ENCODE peak calls at places on chromosomes 1 and 21, in nine cellular contexts. One of them, this sample, is unnamed.

GRCh38 chr1:229138066-229138465 is 132.8 kb upstream of the RAB4A start:
- DNase-seq in breast epithelium: no peak
- DNase-seq in GM12878: no peak
- DNase-seq in upper lobe of left lung: no peak
- DNase-seq in stomach: no peak
- DNase-seq in prostate gland: no peak
- DNase-seq in suprapubic skin: no peak
- DNase-seq in endothelial cell of umbilical vein: no peak
- DNase-seq in HCT116: no peak
- DNase-seq in this sample: no peak

GRCh38 chr21:40120944-40121575 is 253.8 kb downstream of the PCP4 start:
- DNase-seq in breast epithelium: no peak
- DNase-seq in GM12878: no peak
- DNase-seq in upper lobe of left lung: no peak
- DNase-seq in stomach: no peak
- DNase-seq in prostate gland: no peak
- DNase-seq in suprapubic skin: no peak
- DNase-seq in endothelial cell of umbilical vein: no peak
- DNase-seq in HCT116: no peak
- DNase-seq in this sample: no peak

GRCh38 chr1:43147625-43148319 is 24.3 kb downstream of the EBNA1BP2 start:
- DNase-seq in breast epithelium: peak
- DNase-seq in GM12878: no peak
- DNase-seq in upper lobe of left lung: peak
- DNase-seq in stomach: peak
- DNase-seq in prostate gland: peak
- DNase-seq in suprapubic skin: peak
- DNase-seq in endothelial cell of umbilical vein: peak
- DNase-seq in HCT116: peak
- DNase-seq in this sample: no peak

GRCh38 chr1:198848206-198848605 is 209.4 kb downstream of the PTPRC start:
- DNase-seq in breast epithelium: no peak
- DNase-seq in GM12878: no peak
- DNase-seq in upper lobe of left lung: no peak
- DNase-seq in stomach: no peak
- DNase-seq in prostate gland: no peak
- DNase-seq in suprapubic skin: no peak
- DNase-seq in endothelial cell of umbilical vein: no peak
- DNase-seq in HCT116: no peak
- DNase-seq in this sample: no peak

GRCh38 chr1:222617367-222617951 is 438 bp upstream of the MIA3 start:
- DNase-seq in breast epithelium: peak
- DNase-seq in GM12878: peak
- DNase-seq in upper lobe of left lung: peak
- DNase-seq in stomach: peak
- DNase-seq in prostate gland: peak
- DNase-seq in suprapubic skin: peak
- DNase-seq in endothelial cell of umbilical vein: peak
- DNase-seq in HCT116: peak
- DNase-seq in this sample: peak

GRCh38 chr1:169601096-169601881 is 15.0 kb upstream of the F5 start:
- DNase-seq in breast epithelium: no peak
- DNase-seq in GM12878: peak
- DNase-seq in upper lobe of left lung: no peak
- DNase-seq in stomach: no peak
- DNase-seq in prostate gland: no peak
- DNase-seq in suprapubic skin: no peak
- DNase-seq in endothelial cell of umbilical vein: peak
- DNase-seq in HCT116: no peak
- DNase-seq in this sample: peak

GRCh38 chr1:10759413-10760200 is 36.8 kb downstream of the CASZ1 start:
- DNase-seq in breast epithelium: no peak
- DNase-seq in GM12878: no peak
- DNase-seq in upper lobe of left lung: no peak
- DNase-seq in stomach: peak
- DNase-seq in prostate gland: no peak
- DNase-seq in suprapubic skin: no peak
- DNase-seq in endothelial cell of umbilical vein: no peak
- DNase-seq in HCT116: no peak
- DNase-seq in this sample: no peak

GRCh38 chr1:32997381-32997891 is 32.8 kb upstream of the RNF19B start:
- DNase-seq in breast epithelium: no peak
- DNase-seq in GM12878: no peak
- DNase-seq in upper lobe of left lung: no peak
- DNase-seq in stomach: no peak
- DNase-seq in prostate gland: no peak
- DNase-seq in suprapubic skin: no peak
- DNase-seq in endothelial cell of umbilical vein: peak
- DNase-seq in HCT116: no peak
- DNase-seq in this sample: no peak

GRCh38 chr1:13593511-13594131 is 10.0 kb downstream of the PDPN start:
- DNase-seq in breast epithelium: no peak
- DNase-seq in GM12878: no peak
- DNase-seq in upper lobe of left lung: no peak
- DNase-seq in stomach: peak
- DNase-seq in prostate gland: no peak
- DNase-seq in suprapubic skin: peak
- DNase-seq in endothelial cell of umbilical vein: no peak
- DNase-seq in HCT116: no peak
- DNase-seq in this sample: no peak
- TF ChIP-seq POLR2AphosphoS5 in breast epithelium: peak
- TF ChIP-seq POLR2AphosphoS5 in GM12878: no peak
- TF ChIP-seq POLR2AphosphoS5 in upper lobe of left lung: peak
- TF ChIP-seq POLR2AphosphoS5 in stomach: peak
- TF ChIP-seq POLR2AphosphoS5 in prostate gland: no peak
- TF ChIP-seq POLR2AphosphoS5 in suprapubic skin: peak
- TF ChIP-seq POLR2AphosphoS5 in endothelial cell of umbilical vein: no peak
- TF ChIP-seq POLR2AphosphoS5 in HCT116: no peak
- TF ChIP-seq POLR2AphosphoS5 in this sample: peak

DNA sequence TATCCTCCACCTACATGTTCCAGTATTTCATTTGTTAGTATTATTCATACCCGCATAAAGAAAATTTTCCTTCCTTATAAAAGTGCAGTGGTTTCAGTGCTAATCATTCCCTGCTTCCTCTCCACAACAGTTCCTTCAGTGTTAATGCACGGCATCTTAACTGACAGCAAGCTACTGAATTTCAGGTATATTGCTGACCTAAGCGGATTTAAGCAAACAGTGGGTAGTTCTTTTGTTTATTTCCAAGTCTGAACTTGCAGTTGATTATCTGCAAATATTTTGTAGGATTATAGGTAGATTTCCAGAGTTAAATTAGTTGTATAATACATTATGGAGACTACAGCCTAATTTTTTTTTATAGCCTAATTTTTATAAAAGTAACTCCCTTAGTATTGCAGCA is 15.1 kb upstream of the DR1 start:
- DNase-seq in breast epithelium: no peak
- DNase-seq in GM12878: no peak
- DNase-seq in upper lobe of left lung: no peak
- DNase-seq in stomach: no peak
- DNase-seq in prostate gland: no peak
- DNase-seq in suprapubic skin: no peak
- DNase-seq in endothelial cell of umbilical vein: no peak
- DNase-seq in HCT116: no peak
- DNase-seq in this sample: no peak
- TF ChIP-seq POLR2A in breast epithelium: no peak
- TF ChIP-seq POLR2A in GM12878: no peak
- TF ChIP-seq POLR2A in upper lobe of left lung: no peak
- TF ChIP-seq POLR2A in stomach: no peak
- TF ChIP-seq POLR2A in prostate gland: no peak
- TF ChIP-seq POLR2A in suprapubic skin: no peak
- TF ChIP-seq POLR2A in endothelial cell of umbilical vein: no peak
- TF ChIP-seq POLR2A in HCT116: no peak
- TF ChIP-seq POLR2A in this sample: no peak

GRCh38 chr1:206738370-206739366 is 31.9 kb upstream of the IL19 start:
- DNase-seq in breast epithelium: no peak
- DNase-seq in GM12878: no peak
- DNase-seq in upper lobe of left lung: no peak
- DNase-seq in stomach: peak
- DNase-seq in prostate gland: no peak
- DNase-seq in suprapubic skin: no peak
- DNase-seq in endothelial cell of umbilical vein: no peak
- DNase-seq in HCT116: peak
- DNase-seq in this sample: no peak
- TF ChIP-seq CTCF in breast epithelium: peak
- TF ChIP-seq CTCF in GM12878: no peak
- TF ChIP-seq CTCF in upper lobe of left lung: no peak
- TF ChIP-seq CTCF in stomach: peak
- TF ChIP-seq CTCF in prostate gland: no peak
- TF ChIP-seq CTCF in suprapubic skin: no peak
- TF ChIP-seq CTCF in endothelial cell of umbilical vein: peak
- TF ChIP-seq CTCF in HCT116: peak
- TF ChIP-seq CTCF in this sample: peak

GRCh38 chr21:37208056-37208705 is 59.0 kb downstream of the VPS26C start:
- DNase-seq in breast epithelium: peak
- DNase-seq in GM12878: peak
- DNase-seq in upper lobe of left lung: peak
- DNase-seq in stomach: peak
- DNase-seq in prostate gland: peak
- DNase-seq in suprapubic skin: no peak
- DNase-seq in endothelial cell of umbilical vein: no peak
- DNase-seq in HCT116: no peak
- DNase-seq in this sample: no peak
- TF ChIP-seq POLR2AphosphoS5 in breast epithelium: no peak
- TF ChIP-seq POLR2AphosphoS5 in GM12878: peak
- TF ChIP-seq POLR2AphosphoS5 in upper lobe of left lung: no peak
- TF ChIP-seq POLR2AphosphoS5 in stomach: peak
- TF ChIP-seq POLR2AphosphoS5 in prostate gland: no peak
- TF ChIP-seq POLR2AphosphoS5 in suprapubic skin: no peak
- TF ChIP-seq POLR2AphosphoS5 in endothelial cell of umbilical vein: no peak
- TF ChIP-seq POLR2AphosphoS5 in HCT116: no peak
- TF ChIP-seq POLR2AphosphoS5 in this sample: no peak

GRCh38 chr1:39427369-39427768 is 64.1 kb upstream of the BMP8A start:
- DNase-seq in breast epithelium: no peak
- DNase-seq in GM12878: no peak
- DNase-seq in upper lobe of left lung: no peak
- DNase-seq in stomach: no peak
- DNase-seq in prostate gland: no peak
- DNase-seq in suprapubic skin: no peak
- DNase-seq in endothelial cell of umbilical vein: no peak
- DNase-seq in HCT116: no peak
- DNase-seq in this sample: no peak
- TF ChIP-seq POLR2A in breast epithelium: no peak
- TF ChIP-seq POLR2A in GM12878: no peak
- TF ChIP-seq POLR2A in upper lobe of left lung: no peak
- TF ChIP-seq POLR2A in stomach: no peak
- TF ChIP-seq POLR2A in prostate gland: no peak
- TF ChIP-seq POLR2A in suprapubic skin: no peak
- TF ChIP-seq POLR2A in endothelial cell of umbilical vein: no peak
- TF ChIP-seq POLR2A in HCT116: no peak
- TF ChIP-seq POLR2A in this sample: no peak

DNA sequence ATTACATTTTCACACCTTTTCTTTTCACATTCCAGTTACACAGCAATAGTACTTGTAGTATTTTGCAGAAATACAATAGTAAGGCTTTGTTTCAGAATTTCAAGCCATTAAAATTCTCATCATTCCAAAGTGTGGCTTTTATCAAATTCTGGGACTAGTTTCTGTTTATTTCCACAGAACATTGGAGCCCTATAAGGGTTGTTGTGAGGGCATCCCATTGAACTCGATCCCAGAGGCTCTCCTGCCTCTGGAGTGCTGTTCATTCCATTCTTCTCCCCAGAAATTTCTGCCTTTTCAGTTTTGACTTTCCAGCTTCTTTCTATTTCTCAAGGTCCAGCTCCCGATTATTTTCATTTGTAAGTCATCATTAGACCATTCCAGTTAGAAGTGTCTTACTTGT is 645.5 kb downstream of the ADGRL2 start:
- DNase-seq in breast epithelium: no peak
- DNase-seq in GM12878: no peak
- DNase-seq in upper lobe of left lung: no peak
- DNase-seq in stomach: no peak
- DNase-seq in prostate gland: no peak
- DNase-seq in suprapubic skin: no peak
- DNase-seq in endothelial cell of umbilical vein: no peak
- DNase-seq in HCT116: no peak
- DNase-seq in this sample: no peak
- TF ChIP-seq CTCF in breast epithelium: no peak
- TF ChIP-seq CTCF in GM12878: no peak
- TF ChIP-seq CTCF in upper lobe of left lung: no peak
- TF ChIP-seq CTCF in stomach: no peak
- TF ChIP-seq CTCF in prostate gland: no peak
- TF ChIP-seq CTCF in suprapubic skin: no peak
- TF ChIP-seq CTCF in endothelial cell of umbilical vein: no peak
- TF ChIP-seq CTCF in HCT116: no peak
- TF ChIP-seq CTCF in this sample: no peak

GRCh38 chr21:46125846-46126301 is 28.0 kb downstream of the COL6A2 start:
- DNase-seq in breast epithelium: no peak
- DNase-seq in GM12878: no peak
- DNase-seq in upper lobe of left lung: peak
- DNase-seq in stomach: peak
- DNase-seq in prostate gland: no peak
- DNase-seq in suprapubic skin: peak
- DNase-seq in endothelial cell of umbilical vein: no peak
- DNase-seq in HCT116: no peak
- DNase-seq in this sample: no peak
- TF ChIP-seq POLR2AphosphoS5 in breast epithelium: no peak
- TF ChIP-seq POLR2AphosphoS5 in GM12878: no peak
- TF ChIP-seq POLR2AphosphoS5 in upper lobe of left lung: no peak
- TF ChIP-seq POLR2AphosphoS5 in stomach: no peak
- TF ChIP-seq POLR2AphosphoS5 in prostate gland: no peak
- TF ChIP-seq POLR2AphosphoS5 in suprapubic skin: no peak
- TF ChIP-seq POLR2AphosphoS5 in endothelial cell of umbilical vein: no peak
- TF ChIP-seq POLR2AphosphoS5 in HCT116: no peak
- TF ChIP-seq POLR2AphosphoS5 in this sample: peak

DNA sequence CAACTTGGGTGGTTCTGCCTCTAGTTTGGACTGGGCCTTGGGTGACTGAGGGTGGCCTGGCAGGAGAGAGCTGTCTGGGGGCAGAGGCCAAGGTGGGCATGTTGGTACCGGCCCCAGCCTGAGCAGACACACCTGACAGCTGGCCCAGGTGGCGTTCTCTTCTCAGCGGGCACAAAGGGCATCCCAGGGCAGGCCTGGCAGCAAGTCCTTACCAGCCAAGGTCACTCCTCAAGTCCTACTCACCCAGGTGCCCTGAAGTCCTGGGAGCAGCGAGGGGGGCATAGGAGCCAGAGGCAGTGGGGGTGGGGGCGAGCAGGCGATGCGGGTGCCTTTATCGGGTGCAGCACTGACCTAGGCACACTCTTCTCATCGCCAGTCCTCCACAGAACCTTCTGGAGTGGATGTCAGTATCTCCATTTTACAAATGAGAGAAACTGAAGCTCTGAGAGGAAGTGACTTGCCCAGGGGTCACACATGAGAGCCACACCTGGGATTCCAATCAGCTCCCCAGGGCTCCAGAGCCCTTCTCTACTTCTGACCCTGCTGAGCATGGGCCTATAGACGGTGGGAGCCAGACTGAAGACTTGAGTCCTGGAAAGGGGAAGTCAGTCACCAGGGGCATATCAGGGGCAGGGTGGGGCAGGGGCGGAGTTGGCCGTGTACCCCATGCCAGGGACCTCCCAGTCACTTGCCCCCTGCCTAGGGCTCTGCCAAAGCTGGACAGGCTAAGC is 589 bp upstream of the SLC25A34 start:
- DNase-seq in breast epithelium: no peak
- DNase-seq in GM12878: no peak
- DNase-seq in upper lobe of left lung: no peak
- DNase-seq in stomach: peak
- DNase-seq in prostate gland: no peak
- DNase-seq in suprapubic skin: no peak
- DNase-seq in endothelial cell of umbilical vein: no peak
- DNase-seq in HCT116: no peak
- DNase-seq in this sample: no peak
- TF ChIP-seq POLR2A in breast epithelium: no peak
- TF ChIP-seq POLR2A in GM12878: peak
- TF ChIP-seq POLR2A in upper lobe of left lung: no peak
- TF ChIP-seq POLR2A in stomach: no peak
- TF ChIP-seq POLR2A in prostate gland: no peak
- TF ChIP-seq POLR2A in suprapubic skin: no peak
- TF ChIP-seq POLR2A in endothelial cell of umbilical vein: no peak
- TF ChIP-seq POLR2A in HCT116: no peak
- TF ChIP-seq POLR2A in this sample: no peak

This sample was measured in esophagus muscularis mucosa.